ENCODE peak calls at places on chromosomes 11 and 22, in four cellular contexts. I is AG09319, V is IMR-90, M is glutamatergic neuron. C is an unnamed sample.

GRCh38 chr11:93908689-93909088 is 58.3 kb upstream of the VSTM5 start:
- DNase-seq in I (peak; percentile 28), V (peak; percentile 91), M (no peak), C (no peak)

GRCh38 chr11:14422052-14422813 is 63.2 kb upstream of the RRAS2 start:
- DNase-seq in I (peak; percentile 94), V (peak; percentile 100), M (peak; percentile 89), C (no peak)

GRCh38 chr11:71381781-71382505 is 66.2 kb downstream of the DHCR7 start:
- DNase-seq in I (no peak), V (no peak), M (no peak), C (no peak)

GRCh38 chr22:31537019-31537535 is 40.7 kb downstream of the SFI1 start:
- DNase-seq in I (no peak), V (no peak), M (no peak), C (peak; percentile 81)

GRCh38 chr11:117597083-117597482 is 199.9 kb downstream of the DSCAML1 start:
- DNase-seq in I (no peak), V (peak; percentile 32), M (no peak), C (peak; percentile 76)

GRCh38 chr11:114199051-114199450 is 97.1 kb upstream of the NNMT start:
- DNase-seq in I (no peak), V (no peak), M (no peak), C (no peak)

GRCh38 chr11:75603791-75604736 is 42.0 kb downstream of the SERPINH1 start:
- DNase-seq in I (peak; percentile 81), V (peak; percentile 96), M (no peak), C (no peak)

GRCh38 chr11:111612211-111612610 is 10.0 kb downstream of the SIK2 start:
- DNase-seq in I (no peak), V (peak; percentile 78), M (no peak), C (no peak)

GRCh38 chr11:10659339-10660216 is 34.0 kb downstream of the IRAG1 start:
- DNase-seq in I (no peak), V (peak; percentile 95), M (no peak), C (peak; percentile 26)

GRCh38 chr11:45043755-45044475 is 93.2 kb upstream of the TP53I11 start:
- DNase-seq in I (no peak), V (no peak), M (no peak), C (no peak)

GRCh38 chr11:281486-282161 is 3.4 kb downstream of the NLRP6 start:
- DNase-seq in I (no peak), V (no peak), M (no peak), C (peak; percentile 52)

GRCh38 chr11:94132152-94132558 is 3.5 kb downstream of the PANX1 start:
- DNase-seq in I (peak; percentile 46), V (peak; percentile 94), M (no peak), C (no peak)

GRCh38 chr22:44329179-44329796 is 16.5 kb upstream of the SHISAL1 start:
- DNase-seq in I (no peak), V (peak; percentile 27), M (no peak), C (peak; percentile 61)

GRCh38 chr11:119206512-119207299 is 567 bp downstream of the CBL start:
- DNase-seq in I (no peak), V (no peak), M (peak; percentile 77), C (peak; percentile 73)

GRCh38 chr11:133784359-133784758 is 61.0 kb downstream of the SPATA19 start:
- DNase-seq in I (no peak), V (no peak), M (no peak), C (no peak)

GRCh38 chr11:30860970-30861369 is 274.8 kb upstream of the MPPED2 start:
- DNase-seq in I (no peak), V (no peak), M (no peak), C (no peak)

GRCh38 chr11:109439684-109440083 is 17.7 kb downstream of the C11orf87 start:
- DNase-seq in I (no peak), V (no peak), M (no peak), C (no peak)

GRCh38 chr11:17423533-17424310 is 35.3 kb upstream of the KCNJ11 start:
- DNase-seq in I (no peak), V (no peak), M (no peak), C (no peak)

GRCh38 chr22:19579880-19580279 is 55.7 kb upstream of the CLDN5 start:
- DNase-seq in I (no peak), V (no peak), M (no peak), C (peak; percentile 64)

GRCh38 chr11:75938543-75938942 is 123.5 kb downstream of the UVRAG start:
- DNase-seq in I (no peak), V (peak; percentile 45), M (no peak), C (no peak)

GRCh38 chr11:19577849-19578619 is 134.6 kb upstream of the NAV2 start:
- DNase-seq in I (no peak), V (peak; percentile 66), M (no peak), C (no peak)

GRCh38 chr22:50304528-50305392 is 2.7 kb downstream of the PLXNB2 start:
- DNase-seq in I (no peak), V (no peak), M (no peak), C (no peak)

GRCh38 chr22:50302564-50302963 is 4.9 kb downstream of the PLXNB2 start:
- DNase-seq in I (no peak), V (no peak), M (no peak), C (no peak)

GRCh38 chr22:50305393-50305657 is 2.1 kb downstream of the PLXNB2 start:
- DNase-seq in I (no peak), V (no peak), M (no peak), C (no peak)

GRCh38 chr22:50303515-50303847 is 4.0 kb downstream of the PLXNB2 start:
- DNase-seq in I (no peak), V (no peak), M (no peak), C (no peak)

GRCh38 chr22:50303848-50304527 is 3.5 kb downstream of the PLXNB2 start:
- DNase-seq in I (no peak), V (no peak), M (no peak), C (peak; percentile 35)
- TF ChIP-seq CTCF in I (no peak), V (no peak), M (no peak), C (no peak)

GRCh38 chr22:46445771-46446485 is 91.5 kb downstream of the CELSR1 start:
- DNase-seq in I (no peak), V (no peak), M (no peak), C (no peak)

GRCh38 chr22:46443850-46444389 is 93.5 kb downstream of the CELSR1 start:
- DNase-seq in I (no peak), V (no peak), M (no peak), C (no peak)

GRCh38 chr22:46442217-46442853 is 95.1 kb downstream of the CELSR1 start:
- DNase-seq in I (no peak), V (no peak), M (no peak), C (no peak)

GRCh38 chr22:46446799-46447198 is 90.6 kb downstream of the CELSR1 start:
- DNase-seq in I (no peak), V (no peak), M (no peak), C (no peak)

DNA sequence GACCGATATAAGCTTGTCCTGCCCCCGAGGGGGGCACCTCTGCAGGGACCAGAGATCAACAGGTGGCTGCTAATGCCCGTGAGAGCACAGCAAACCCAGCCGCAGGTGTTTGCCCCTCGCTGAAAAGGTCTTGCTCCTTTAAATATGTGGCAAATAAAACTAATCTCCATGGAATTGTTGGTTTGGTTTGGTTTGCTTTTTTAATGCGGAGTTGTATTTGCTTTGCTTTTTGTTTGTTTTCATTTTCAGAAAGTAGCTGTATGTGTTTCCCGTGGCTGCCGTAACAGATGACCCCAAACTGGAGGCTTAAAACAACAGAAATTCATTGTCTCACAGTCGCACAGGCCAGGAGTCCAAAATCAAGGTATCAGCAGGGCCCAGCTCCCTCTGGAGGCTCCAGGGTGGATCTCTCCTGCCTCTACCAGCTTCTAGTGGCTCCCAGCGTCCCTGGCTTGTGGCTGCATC is 93.0 kb downstream of the CELSR1 start:
- DNase-seq in I (no peak), V (no peak), M (no peak), C (no peak)
- TF ChIP-seq CTCF in I (no peak), V (no peak), M (no peak), C (no peak)

GRCh38 chr11:128949791-128950454 is 7.3 kb upstream of the TP53AIP1 start:
- DNase-seq in I (no peak), V (no peak), M (no peak), C (no peak)

GRCh38 chr11:128942807-128943430 is at the start of gene TP53AIP1:
- DNase-seq in I (no peak), V (no peak), M (no peak), C (no peak)

GRCh38 chr11:128946646-128947045 is 4.0 kb upstream of the TP53AIP1 start:
- DNase-seq in I (no peak), V (no peak), M (no peak), C (no peak)

GRCh38 chr11:128953151-128953550 is 10.5 kb upstream of the TP53AIP1 start:
- DNase-seq in I (no peak), V (no peak), M (no peak), C (no peak)

DNA sequence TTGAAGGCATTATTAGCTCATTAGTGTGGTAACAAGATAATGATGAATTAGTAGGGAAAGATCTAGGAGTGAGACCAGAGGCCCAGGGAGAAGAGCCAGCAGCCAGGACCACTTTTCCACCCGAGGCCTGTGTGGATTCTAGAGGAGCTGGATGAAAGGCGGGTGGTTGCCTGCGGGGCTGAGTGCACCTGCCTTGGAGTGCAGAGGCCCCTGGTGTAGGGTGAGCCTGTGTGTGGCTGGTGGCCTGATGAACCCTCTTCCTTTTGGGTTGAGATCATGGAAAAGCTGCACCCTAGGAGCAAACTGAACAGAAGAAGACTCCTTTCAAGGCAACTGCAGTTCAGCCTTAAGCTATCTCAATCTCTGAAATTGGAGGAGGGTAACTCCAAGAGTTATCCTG is 5.9 kb upstream of the TP53AIP1 start:
- DNase-seq in I (no peak), V (no peak), M (no peak), C (peak; percentile 30)
- TF ChIP-seq CTCF in I (no peak), V (peak; percentile 10), M (no peak), C (no peak)

DNA sequence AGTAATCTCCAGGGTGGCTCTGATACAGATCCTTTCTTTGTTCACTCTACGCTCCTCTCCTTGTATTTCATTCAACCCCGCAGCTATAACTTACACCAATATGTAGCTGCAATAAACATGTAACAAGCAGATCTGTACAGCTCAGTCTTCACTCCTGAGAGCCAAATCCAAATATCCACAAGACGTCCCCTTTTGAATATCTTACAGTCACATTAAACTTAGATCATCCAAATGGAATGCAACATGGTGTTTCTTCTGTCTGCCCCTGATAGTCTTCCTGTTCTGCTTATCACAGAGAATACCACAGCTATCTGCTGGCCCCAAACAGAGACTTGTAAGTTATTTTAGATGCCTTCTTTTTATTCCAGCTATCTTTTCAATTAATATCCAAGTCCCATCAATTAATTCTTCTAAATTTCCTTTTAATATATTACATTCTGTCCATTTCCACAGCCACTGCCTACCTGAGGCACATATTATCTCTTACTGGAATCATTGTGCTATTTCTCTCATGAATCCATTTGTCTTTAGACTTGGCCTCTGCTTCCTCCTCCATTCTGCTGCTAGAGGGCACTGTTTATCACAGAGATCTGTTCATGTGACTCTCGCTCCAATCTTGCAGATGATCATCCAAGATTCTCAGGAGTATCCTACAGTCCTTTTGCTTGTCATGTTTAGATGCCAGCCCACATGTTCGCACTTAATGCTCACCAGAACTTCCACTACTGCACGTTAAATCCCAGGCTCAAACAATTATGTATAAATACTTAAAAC is 908.6 kb downstream of the NTM start:
- DNase-seq in I (no peak), V (peak; percentile 72), M (no peak), C (no peak)
- TF ChIP-seq CTCF in I (peak; percentile 37), V (peak; percentile 50), M (no peak), C (no peak)